ENCODE peak calls at places on chromosomes 2 and 18, in ten cellular contexts. H is body of pancreas; K is CD4-positive, alpha-beta T cell; Z is right lobe of liver; I is psoas muscle; J is Panc1; P is HCT116; Q is pancreas; Y is K562; T is upper lobe of right lung. B is an unnamed sample.

GRCh38 chr2:10389596-10389995 is 58.5 kb downstream of the ODC1 start:
- ATAC-seq in H (no peak), K (no peak), Z (no peak), I (no peak), J (no peak), P (no peak), Q (no peak), Y (no peak), T (peak; percentile 5), B (peak; percentile 17)

GRCh38 chr2:113225505-113226259 is 51.9 kb downstream of the PSD4 start:
- ATAC-seq in H (peak; percentile 86), K (no peak), Z (peak; percentile 58), I (no peak), J (peak; percentile 52), P (no peak), Q (peak; percentile 88), Y (no peak), T (peak; percentile 20), B (peak; percentile 64)

GRCh38 chr2:219560893-219561178 is 10.5 kb downstream of the OBSL1 start:
- ATAC-seq in H (no peak), K (no peak), Z (peak; percentile 21), I (no peak), J (peak; percentile 36), P (no peak), Q (no peak), Y (peak; percentile 8), T (no peak), B (no peak)

GRCh38 chr2:178804791-178805190 is 2.4 kb downstream of the TTN start:
- ATAC-seq in H (no peak), K (no peak), Z (peak; percentile 47), I (peak; percentile 36), J (no peak), P (peak; percentile 89), Q (no peak), Y (peak; percentile 87), T (peak; percentile 45), B (no peak)

GRCh38 chr2:100242891-100243670 is 79.2 kb downstream of the LONRF2 start:
- ATAC-seq in H (peak; percentile 85), K (no peak), Z (peak; percentile 94), I (peak; percentile 81), J (peak; percentile 87), P (peak; percentile 94), Q (peak; percentile 87), Y (peak; percentile 94), T (peak; percentile 85), B (peak; percentile 62)

GRCh38 chr18:11857177-11857887 is 6.1 kb downstream of the CHMP1B start:
- ATAC-seq in H (peak; percentile 71), K (no peak), Z (peak; percentile 75), I (peak; percentile 87), J (peak; percentile 92), P (peak; percentile 81), Q (peak; percentile 81), Y (peak; percentile 62), T (peak; percentile 63), B (peak; percentile 96)

GRCh38 chr18:57210101-57210661 is 63.3 kb downstream of the BOD1L2 start:
- ATAC-seq in H (peak; percentile 87), K (no peak), Z (peak; percentile 89), I (peak; percentile 36), J (peak; percentile 99), P (peak; percentile 99), Q (peak; percentile 96), Y (peak; percentile 72), T (peak; percentile 78), B (peak; percentile 63)

GRCh38 chr18:36493349-36494281 is 196.1 kb downstream of the FHOD3 start:
- ATAC-seq in H (peak; percentile 99), K (no peak), Z (no peak), I (peak; percentile 94), J (no peak), P (peak; percentile 34), Q (peak; percentile 98), Y (peak; percentile 60), T (no peak), B (peak; percentile 72)

GRCh38 chr2:43057026-43057741 is 169.2 kb downstream of the ZFP36L2 start:
- ATAC-seq in H (peak; percentile 74), K (no peak), Z (peak; percentile 73), I (peak; percentile 72), J (peak; percentile 15), P (no peak), Q (peak; percentile 79), Y (no peak), T (no peak), B (peak; percentile 50)

GRCh38 chr2:11819235-11819729 is 72.8 kb downstream of the LPIN1 start:
- ATAC-seq in H (peak; percentile 62), K (no peak), Z (peak; percentile 49), I (no peak), J (no peak), P (no peak), Q (peak; percentile 56), Y (no peak), T (no peak), B (no peak)

GRCh38 chr2:197803033-197803444 is 1.4 kb upstream of the PLCL1 start:
- ATAC-seq in H (no peak), K (peak; percentile 37), Z (peak; percentile 62), I (peak; percentile 46), J (peak; percentile 71), P (peak; percentile 60), Q (peak; percentile 48), Y (peak; percentile 34), T (peak; percentile 57), B (no peak)

GRCh38 chr2:22020101-22020742 is 896.5 kb downstream of the TDRD15 start:
- ATAC-seq in H (no peak), K (no peak), Z (no peak), I (no peak), J (no peak), P (no peak), Q (no peak), Y (no peak), T (no peak), B (no peak)

GRCh38 chr2:88690591-88691338 is 708 bp upstream of the RPIA start:
- ATAC-seq in H (peak; percentile 27), K (peak; percentile 30), Z (peak; percentile 42), I (no peak), J (peak; percentile 47), P (peak; percentile 56), Q (peak; percentile 49), Y (peak; percentile 59), T (peak; percentile 32), B (no peak)

DNA sequence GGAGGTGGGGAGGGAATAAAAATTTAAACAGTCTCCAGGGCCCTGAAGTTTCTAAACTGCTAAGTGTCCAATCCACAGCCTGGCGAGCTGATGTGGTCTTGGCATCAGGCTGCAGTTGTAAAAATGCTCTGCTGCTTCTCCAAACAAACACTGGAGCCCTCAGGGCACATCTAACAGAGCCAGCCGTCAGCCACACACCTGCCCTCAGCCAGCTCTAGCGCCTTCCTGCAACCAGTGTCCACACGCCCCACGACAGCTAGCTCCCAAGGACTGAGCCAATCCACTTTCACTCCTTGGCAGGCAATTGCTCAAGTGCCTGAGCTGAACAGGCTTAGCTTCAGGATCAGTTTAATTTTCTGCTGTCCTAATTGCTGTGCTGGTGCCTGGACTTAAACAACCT is 446.4 kb upstream of the RAB12 start:
- ATAC-seq in H (no peak), K (no peak), Z (no peak), I (no peak), J (no peak), P (no peak), Q (no peak), Y (no peak), T (peak; percentile 64), B (no peak)
- TF ChIP-seq CTCF in H (no peak), K (no peak), Z (no peak), I (no peak), J (no peak), P (no peak), Q (no peak), Y (no peak), T (no peak), B (no peak)

DNA sequence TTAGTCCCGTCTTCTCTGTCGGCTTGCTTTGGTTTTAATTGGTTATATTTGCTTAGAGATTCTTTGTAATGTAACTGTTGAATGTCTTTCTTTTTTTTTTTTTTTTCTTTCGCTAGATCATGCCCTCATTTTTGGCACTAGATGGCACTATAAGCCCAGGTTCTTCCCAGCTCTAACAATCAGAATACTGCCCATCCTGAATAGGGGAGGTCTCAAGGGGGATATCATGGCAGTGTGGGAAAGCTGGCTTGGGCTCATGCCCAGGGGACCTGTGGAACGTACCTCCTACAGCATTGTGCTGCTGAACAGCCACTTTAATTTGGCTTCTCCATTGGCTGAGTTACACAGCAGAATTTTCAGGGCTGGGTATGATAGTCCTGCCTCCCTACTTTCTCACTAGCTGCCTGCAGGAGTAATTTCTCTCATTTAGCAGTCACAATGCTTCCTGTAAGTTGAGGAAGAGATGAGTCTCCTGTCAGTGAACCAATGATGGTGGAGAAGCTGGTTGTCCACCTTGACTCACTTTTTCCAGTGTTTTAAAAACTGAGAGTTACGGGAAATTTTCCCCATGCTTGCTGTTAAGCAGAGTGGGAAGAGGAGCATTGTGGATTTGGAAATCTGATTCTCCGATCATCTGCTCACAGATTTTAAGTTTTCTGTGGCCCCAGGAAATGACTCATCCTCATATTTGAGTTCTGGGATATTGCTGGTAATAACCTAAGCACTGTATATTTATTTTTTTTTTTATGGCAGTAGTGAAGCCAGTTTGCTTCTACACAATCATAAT is 47.2 kb downstream of the RAD51AP2 start:
- ATAC-seq in H (no peak), K (no peak), Z (peak; percentile 72), I (peak; percentile 46), J (no peak), P (peak; percentile 83), Q (peak; percentile 28), Y (peak; percentile 83), T (peak; percentile 46), B (no peak)
- TF ChIP-seq CTCF in H (peak; percentile 20), K (no peak), Z (peak; percentile 39), I (peak; percentile 44), J (peak; percentile 52), P (peak; percentile 82), Q (no peak), Y (peak; percentile 53), T (peak; percentile 23), B (no peak)

GRCh38 chr2:222490100-222490499 is 65.8 kb downstream of the SGPP2 start:
- ATAC-seq in H (no peak), K (no peak), Z (no peak), I (no peak), J (no peak), P (no peak), Q (no peak), Y (no peak), T (no peak), B (no peak)

GRCh38 chr2:222494104-222494739 is 69.9 kb downstream of the SGPP2 start:
- ATAC-seq in H (no peak), K (no peak), Z (no peak), I (no peak), J (no peak), P (no peak), Q (no peak), Y (no peak), T (no peak), B (peak; percentile 60)

GRCh38 chr2:222492683-222493082 is 68.3 kb downstream of the SGPP2 start:
- ATAC-seq in H (no peak), K (no peak), Z (peak; percentile 92), I (no peak), J (no peak), P (no peak), Q (peak; percentile 42), Y (no peak), T (no peak), B (no peak)
- TF ChIP-seq CTCF in H (no peak), K (no peak), Z (no peak), I (no peak), J (no peak), P (no peak), Q (no peak), Y (no peak), T (no peak), B (no peak)

DNA sequence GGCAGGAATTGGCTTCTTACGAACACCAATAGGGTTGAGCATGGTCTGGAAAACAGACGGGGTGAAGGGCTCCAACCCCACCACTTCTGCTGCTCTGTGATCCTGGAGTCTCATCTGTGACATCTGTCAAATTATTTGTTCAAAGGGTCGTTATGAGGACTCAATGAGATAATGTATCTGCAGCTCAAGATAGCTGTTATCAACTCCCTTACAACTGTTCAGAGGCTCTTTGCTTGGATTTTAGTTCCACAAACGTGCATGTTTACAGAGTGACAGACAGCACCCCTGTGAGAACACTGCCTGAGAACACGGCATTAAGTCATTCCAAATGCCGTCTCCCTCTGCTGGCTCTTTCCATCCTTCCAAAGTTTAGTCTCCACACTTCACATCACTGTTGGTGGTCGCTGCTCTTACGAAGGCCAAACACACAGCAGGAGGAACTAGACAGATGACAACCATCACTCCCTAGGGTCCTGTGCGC is 220.5 kb downstream of the ANAPC1 start:
- ATAC-seq in H (no peak), K (no peak), Z (no peak), I (no peak), J (no peak), P (no peak), Q (no peak), Y (peak; percentile 78), T (no peak), B (no peak)
- TF ChIP-seq CTCF in H (no peak), K (no peak), Z (no peak), I (no peak), J (no peak), P (no peak), Q (no peak), Y (peak; percentile 21), T (no peak), B (no peak)

B was measured in gastroesophageal sphincter.